ENCODE peak calls at places on chromosomes 3 and 15, in ten cellular contexts. One of them, this sample, is unnamed.

GRCh38 chr3:72270730-72271129 is 485.8 kb upstream of the PROK2 start:
- DNase-seq in brain microvascular endothelial cell: no peak
- DNase-seq in HL-60: no peak
- DNase-seq in AG04450: no peak
- DNase-seq in HCT116: no peak
- DNase-seq in endothelial cell of umbilical vein: no peak
- DNase-seq in dorsolateral prefrontal cortex: no peak
- DNase-seq in cardiac muscle cell: no peak
- DNase-seq in transverse colon: no peak
- DNase-seq in suprapubic skin: no peak
- DNase-seq in this sample: no peak

GRCh38 chr3:50519471-50520089 is 16.1 kb upstream of the CACNA2D2 start:
- DNase-seq in transverse colon: peak
- DNase-seq in HCT116: peak
- DNase-seq in AG04450: no peak
- DNase-seq in endothelial cell of umbilical vein: peak
- DNase-seq in suprapubic skin: no peak
- DNase-seq in HL-60: peak
- DNase-seq in dorsolateral prefrontal cortex: peak
- DNase-seq in brain microvascular endothelial cell: peak
- DNase-seq in cardiac muscle cell: peak
- DNase-seq in this sample: peak

GRCh38 chr3:49333091-49333490 is 6.8 kb downstream of the USP4 start:
- DNase-seq in dorsolateral prefrontal cortex: no peak
- DNase-seq in suprapubic skin: no peak
- DNase-seq in AG04450: no peak
- DNase-seq in endothelial cell of umbilical vein: no peak
- DNase-seq in transverse colon: no peak
- DNase-seq in HCT116: no peak
- DNase-seq in brain microvascular endothelial cell: no peak
- DNase-seq in HL-60: peak
- DNase-seq in cardiac muscle cell: no peak
- DNase-seq in this sample: no peak

GRCh38 chr15:31503256-31503655 is 176.6 kb downstream of the KLF13 start:
- DNase-seq in endothelial cell of umbilical vein: no peak
- DNase-seq in HCT116: no peak
- DNase-seq in cardiac muscle cell: no peak
- DNase-seq in suprapubic skin: no peak
- DNase-seq in transverse colon: no peak
- DNase-seq in AG04450: no peak
- DNase-seq in brain microvascular endothelial cell: no peak
- DNase-seq in dorsolateral prefrontal cortex: no peak
- DNase-seq in HL-60: no peak
- DNase-seq in this sample: no peak

GRCh38 chr3:126538316-126538715 is 14.4 kb downstream of the CHST13 start:
- DNase-seq in cardiac muscle cell: no peak
- DNase-seq in dorsolateral prefrontal cortex: no peak
- DNase-seq in HCT116: no peak
- DNase-seq in endothelial cell of umbilical vein: no peak
- DNase-seq in suprapubic skin: peak
- DNase-seq in transverse colon: peak
- DNase-seq in HL-60: no peak
- DNase-seq in AG04450: no peak
- DNase-seq in brain microvascular endothelial cell: no peak
- DNase-seq in this sample: no peak

GRCh38 chr3:45199837-45200648 is 26.0 kb downstream of the TMEM158 start:
- DNase-seq in suprapubic skin: no peak
- DNase-seq in AG04450: no peak
- DNase-seq in HL-60: no peak
- DNase-seq in dorsolateral prefrontal cortex: no peak
- DNase-seq in transverse colon: peak
- DNase-seq in endothelial cell of umbilical vein: peak
- DNase-seq in cardiac muscle cell: no peak
- DNase-seq in HCT116: peak
- DNase-seq in brain microvascular endothelial cell: peak
- DNase-seq in this sample: peak

GRCh38 chr3:39592306-39592705 is 124.8 kb downstream of the MOBP start:
- DNase-seq in endothelial cell of umbilical vein: no peak
- DNase-seq in suprapubic skin: no peak
- DNase-seq in cardiac muscle cell: no peak
- DNase-seq in transverse colon: no peak
- DNase-seq in HL-60: no peak
- DNase-seq in HCT116: no peak
- DNase-seq in brain microvascular endothelial cell: no peak
- DNase-seq in dorsolateral prefrontal cortex: no peak
- DNase-seq in AG04450: no peak
- DNase-seq in this sample: no peak

GRCh38 chr3:146088840-146089239 is 72.1 kb downstream of the PLOD2 start:
- DNase-seq in AG04450: no peak
- DNase-seq in brain microvascular endothelial cell: no peak
- DNase-seq in cardiac muscle cell: no peak
- DNase-seq in suprapubic skin: no peak
- DNase-seq in HL-60: no peak
- DNase-seq in dorsolateral prefrontal cortex: no peak
- DNase-seq in transverse colon: no peak
- DNase-seq in endothelial cell of umbilical vein: no peak
- DNase-seq in HCT116: no peak
- DNase-seq in this sample: no peak

GRCh38 chr3:117955196-117955595 is 1079.5 kb downstream of the IGSF11 start:
- DNase-seq in dorsolateral prefrontal cortex: no peak
- DNase-seq in brain microvascular endothelial cell: no peak
- DNase-seq in suprapubic skin: no peak
- DNase-seq in HL-60: no peak
- DNase-seq in HCT116: no peak
- DNase-seq in cardiac muscle cell: no peak
- DNase-seq in transverse colon: no peak
- DNase-seq in AG04450: peak
- DNase-seq in endothelial cell of umbilical vein: no peak
- DNase-seq in this sample: no peak

GRCh38 chr15:26235148-26235769 is 372.1 kb upstream of the ATP10A start:
- DNase-seq in AG04450: no peak
- DNase-seq in HL-60: no peak
- DNase-seq in brain microvascular endothelial cell: no peak
- DNase-seq in suprapubic skin: no peak
- DNase-seq in transverse colon: no peak
- DNase-seq in cardiac muscle cell: peak
- DNase-seq in dorsolateral prefrontal cortex: no peak
- DNase-seq in HCT116: no peak
- DNase-seq in endothelial cell of umbilical vein: no peak
- DNase-seq in this sample: no peak

GRCh38 chr3:50559702-50560101 is 7.8 kb downstream of the C3orf18 start:
- DNase-seq in endothelial cell of umbilical vein: no peak
- DNase-seq in HCT116: no peak
- DNase-seq in HL-60: no peak
- DNase-seq in suprapubic skin: no peak
- DNase-seq in brain microvascular endothelial cell: no peak
- DNase-seq in transverse colon: no peak
- DNase-seq in cardiac muscle cell: no peak
- DNase-seq in dorsolateral prefrontal cortex: no peak
- DNase-seq in AG04450: no peak
- DNase-seq in this sample: no peak

GRCh38 chr3:72571052-72571451 is 277.2 kb downstream of the SHQ1 start:
- DNase-seq in AG04450: no peak
- DNase-seq in HCT116: no peak
- DNase-seq in dorsolateral prefrontal cortex: no peak
- DNase-seq in HL-60: no peak
- DNase-seq in suprapubic skin: no peak
- DNase-seq in cardiac muscle cell: no peak
- DNase-seq in brain microvascular endothelial cell: no peak
- DNase-seq in endothelial cell of umbilical vein: no peak
- DNase-seq in transverse colon: no peak
- DNase-seq in this sample: no peak

GRCh38 chr3:127422663-127423375 is 135.0 kb upstream of the PRR20G start:
- DNase-seq in dorsolateral prefrontal cortex: peak
- DNase-seq in AG04450: no peak
- DNase-seq in HL-60: no peak
- DNase-seq in transverse colon: no peak
- DNase-seq in suprapubic skin: no peak
- DNase-seq in endothelial cell of umbilical vein: no peak
- DNase-seq in cardiac muscle cell: no peak
- DNase-seq in brain microvascular endothelial cell: no peak
- DNase-seq in HCT116: no peak
- DNase-seq in this sample: peak

GRCh38 chr15:88620995-88621772 is at the start of gene AEN:
- DNase-seq in HL-60: peak
- DNase-seq in suprapubic skin: peak
- DNase-seq in cardiac muscle cell: peak
- DNase-seq in brain microvascular endothelial cell: peak
- DNase-seq in AG04450: peak
- DNase-seq in dorsolateral prefrontal cortex: peak
- DNase-seq in transverse colon: peak
- DNase-seq in HCT116: peak
- DNase-seq in endothelial cell of umbilical vein: peak
- DNase-seq in this sample: peak

GRCh38 chr15:37046876-37047614 is 53.3 kb downstream of the MEIS2 start:
- DNase-seq in transverse colon: no peak
- DNase-seq in AG04450: no peak
- DNase-seq in dorsolateral prefrontal cortex: no peak
- DNase-seq in suprapubic skin: no peak
- DNase-seq in brain microvascular endothelial cell: peak
- DNase-seq in HCT116: no peak
- DNase-seq in HL-60: no peak
- DNase-seq in endothelial cell of umbilical vein: no peak
- DNase-seq in cardiac muscle cell: peak
- DNase-seq in this sample: no peak

GRCh38 chr15:83092309-83092976 is 15.0 kb upstream of the TM6SF1 start:
- DNase-seq in dorsolateral prefrontal cortex: peak
- DNase-seq in HL-60: peak
- DNase-seq in AG04450: peak
- DNase-seq in endothelial cell of umbilical vein: peak
- DNase-seq in HCT116: no peak
- DNase-seq in suprapubic skin: no peak
- DNase-seq in brain microvascular endothelial cell: peak
- DNase-seq in transverse colon: peak
- DNase-seq in cardiac muscle cell: peak
- DNase-seq in this sample: no peak
- H3K27ac ChIP-seq in dorsolateral prefrontal cortex: no peak
- H3K27ac ChIP-seq in HL-60: no peak
- H3K27ac ChIP-seq in AG04450: no peak
- H3K27ac ChIP-seq in endothelial cell of umbilical vein: peak
- H3K27ac ChIP-seq in HCT116: no peak
- H3K27ac ChIP-seq in suprapubic skin: peak
- H3K27ac ChIP-seq in brain microvascular endothelial cell: no peak
- H3K27ac ChIP-seq in transverse colon: no peak
- H3K27ac ChIP-seq in cardiac muscle cell: peak
- H3K27ac ChIP-seq in this sample: no peak

GRCh38 chr3:27728195-27729087 is 6.3 kb upstream of the EOMES start:
- DNase-seq in dorsolateral prefrontal cortex: no peak
- DNase-seq in brain microvascular endothelial cell: no peak
- DNase-seq in endothelial cell of umbilical vein: no peak
- DNase-seq in suprapubic skin: no peak
- DNase-seq in cardiac muscle cell: peak
- DNase-seq in AG04450: no peak
- DNase-seq in HL-60: no peak
- DNase-seq in HCT116: no peak
- DNase-seq in transverse colon: no peak
- DNase-seq in this sample: no peak
- H3K4me3 ChIP-seq in dorsolateral prefrontal cortex: no peak
- H3K4me3 ChIP-seq in brain microvascular endothelial cell: no peak
- H3K4me3 ChIP-seq in endothelial cell of umbilical vein: no peak
- H3K4me3 ChIP-seq in suprapubic skin: peak
- H3K4me3 ChIP-seq in cardiac muscle cell: peak
- H3K4me3 ChIP-seq in AG04450: no peak
- H3K4me3 ChIP-seq in HL-60: no peak
- H3K4me3 ChIP-seq in HCT116: no peak
- H3K4me3 ChIP-seq in transverse colon: no peak
- H3K4me3 ChIP-seq in this sample: no peak

GRCh38 chr3:64187065-64187959 is 38.0 kb downstream of the PRICKLE2 start:
- DNase-seq in HCT116: no peak
- DNase-seq in cardiac muscle cell: peak
- DNase-seq in AG04450: peak
- DNase-seq in transverse colon: peak
- DNase-seq in dorsolateral prefrontal cortex: peak
- DNase-seq in suprapubic skin: peak
- DNase-seq in brain microvascular endothelial cell: peak
- DNase-seq in HL-60: no peak
- DNase-seq in endothelial cell of umbilical vein: peak
- DNase-seq in this sample: peak
- H3K27ac ChIP-seq in HCT116: no peak
- H3K27ac ChIP-seq in cardiac muscle cell: peak
- H3K27ac ChIP-seq in AG04450: peak
- H3K27ac ChIP-seq in transverse colon: peak
- H3K27ac ChIP-seq in dorsolateral prefrontal cortex: peak
- H3K27ac ChIP-seq in suprapubic skin: peak
- H3K27ac ChIP-seq in brain microvascular endothelial cell: peak
- H3K27ac ChIP-seq in HL-60: no peak
- H3K27ac ChIP-seq in endothelial cell of umbilical vein: peak
- H3K27ac ChIP-seq in this sample: peak

GRCh38 chr3:133750201-133750748 is 4.1 kb downstream of the TF start:
- DNase-seq in HCT116: no peak
- DNase-seq in AG04450: no peak
- DNase-seq in endothelial cell of umbilical vein: no peak
- DNase-seq in dorsolateral prefrontal cortex: no peak
- DNase-seq in suprapubic skin: no peak
- DNase-seq in HL-60: no peak
- DNase-seq in cardiac muscle cell: no peak
- DNase-seq in brain microvascular endothelial cell: no peak
- DNase-seq in transverse colon: no peak
- DNase-seq in this sample: no peak
- H3K4me3 ChIP-seq in HCT116: no peak
- H3K4me3 ChIP-seq in AG04450: no peak
- H3K4me3 ChIP-seq in endothelial cell of umbilical vein: no peak
- H3K4me3 ChIP-seq in dorsolateral prefrontal cortex: peak
- H3K4me3 ChIP-seq in suprapubic skin: no peak
- H3K4me3 ChIP-seq in HL-60: no peak
- H3K4me3 ChIP-seq in cardiac muscle cell: no peak
- H3K4me3 ChIP-seq in brain microvascular endothelial cell: no peak
- H3K4me3 ChIP-seq in transverse colon: no peak
- H3K4me3 ChIP-seq in this sample: no peak